ENCODE peak calls at places on chromosomes 13 and 19, in five cellular contexts. N, Q, Z, A and K are unnamed samples.

GRCh38 chr19:10471909-10472308 is 31.2 kb downstream of the KEAP1 start:
- DNase-seq in Q (peak; percentile 61), N (no peak), A (no peak), Z (no peak), K (peak; percentile 28)

GRCh38 chr13:26785845-26786630 is 25.5 kb upstream of the GPR12 start:
- DNase-seq in Q (peak; percentile 68), N (no peak), Z (no peak), A (peak; percentile 61), K (no peak)

GRCh38 chr19:3112375-3113099 is 18.4 kb downstream of the GNA11 start:
- DNase-seq in N (no peak), A (no peak), Q (no peak), Z (no peak), K (no peak)

GRCh38 chr13:93225610-93226009 is 997 bp upstream of the GPC6 start:
- DNase-seq in Z (no peak), Q (no peak), A (no peak), N (no peak), K (no peak)

GRCh38 chr13:30422056-30422914 is at the start of gene UBE2L5:
- DNase-seq in A (peak; percentile 69), Q (peak; percentile 89), N (peak; percentile 69), Z (peak; percentile 59), K (peak; percentile 87)

GRCh38 chr19:39406656-39407393 is at the start of gene ZFP36:
- DNase-seq in A (peak; percentile 85), N (peak; percentile 83), Z (peak; percentile 84), Q (peak; percentile 94), K (peak; percentile 93)

GRCh38 chr19:18112989-18113478 is 15.5 kb downstream of the MAST3 start:
- DNase-seq in Q (peak; percentile 91), N (peak; percentile 82), A (peak; percentile 57), Z (peak; percentile 70), K (peak; percentile 71)

GRCh38 chr19:12952488-12953455 is 4.3 kb downstream of the GADD45GIP1 start:
- DNase-seq in Q (no peak), A (no peak), Z (peak; percentile 50), N (peak; percentile 75), K (no peak)

GRCh38 chr13:48222358-48223015 is 10.5 kb upstream of the ITM2B start:
- DNase-seq in N (no peak), Z (no peak), A (no peak), Q (no peak), K (no peak)

GRCh38 chr19:47507924-47508553 is 6.8 kb downstream of the NAPA start:
- DNase-seq in Q (no peak), A (no peak), N (peak; percentile 24), Z (no peak), K (no peak)

GRCh38 chr19:37127999-37128820 is 44.3 kb downstream of the ZNF585A start:
- DNase-seq in Q (peak; percentile 56), A (no peak), N (no peak), Z (no peak), K (peak; percentile 23)

GRCh38 chr13:59532405-59532804 is 631.3 kb downstream of the DIAPH3 start:
- DNase-seq in Q (no peak), A (no peak), Z (no peak), N (no peak), K (no peak)

GRCh38 chr19:11034449-11035213 is 54.6 kb upstream of the LDLR start:
- DNase-seq in A (no peak), Q (no peak), Z (no peak), N (no peak), K (no peak)

GRCh38 chr13:108728370-108728769 is 99.0 kb downstream of the MYO16 start:
- DNase-seq in Q (no peak), Z (no peak), A (no peak), N (no peak), K (no peak)

GRCh38 chr19:58003153-58003828 is 671 bp upstream of the ZNF606 start:
- DNase-seq in N (no peak), Q (peak; percentile 71), A (no peak), Z (no peak), K (no peak)

GRCh38 chr13:84263354-84264069 is 381.2 kb upstream of the SLITRK1 start:
- DNase-seq in A (no peak), N (no peak), Z (no peak), Q (peak; percentile 0), K (no peak)

GRCh38 chr19:49895566-49896297 is 955 bp downstream of the IL4I1 start:
- DNase-seq in Z (no peak), N (no peak), Q (no peak), A (no peak), K (no peak)

GRCh38 chr13:91498298-91498697 is 99.9 kb downstream of the GPC5 start:
- DNase-seq in N (no peak), A (no peak), Q (no peak), Z (no peak), K (no peak)

GRCh38 chr13:110820311-110820710 is 94.6 kb downstream of the ANKRD10 start:
- DNase-seq in Z (no peak), N (no peak), A (no peak), Q (peak; percentile 90), K (no peak)

GRCh38 chr13:40549500-40550094 is 116.8 kb downstream of the FOXO1 start:
- DNase-seq in N (no peak), A (no peak), Z (peak; percentile 38), Q (no peak), K (no peak)

GRCh38 chr13:49421391-49421790 is 22.5 kb downstream of the CAB39L start:
- DNase-seq in N (no peak), A (peak; percentile 6), Z (no peak), Q (peak; percentile 42), K (peak; percentile 29)

GRCh38 chr13:44306401-44307192 is 67.0 kb upstream of the SERP2 start:
- DNase-seq in A (no peak), Z (peak; percentile 73), Q (peak; percentile 80), N (peak; percentile 40), K (peak; percentile 94)

GRCh38 chr13:82344867-82345266 is 1537.4 kb downstream of the SLITRK1 start:
- DNase-seq in Q (peak; percentile 26), A (no peak), Z (no peak), N (no peak), K (no peak)

GRCh38 chr19:3057275-3057714 is 5.0 kb downstream of the TLE5 start:
- DNase-seq in Q (no peak), A (no peak), Z (peak; percentile 71), N (peak; percentile 88), K (peak; percentile 37)

GRCh38 chr19:6828698-6829633 is 56.5 kb downstream of the VAV1 start:
- DNase-seq in Z (no peak), A (peak; percentile 6), N (peak; percentile 3), Q (no peak), K (peak; percentile 95)

GRCh38 chr19:46388311-46389095 is 24.9 kb downstream of the CCDC8 start:
- DNase-seq in N (no peak), Q (no peak), A (no peak), Z (no peak), K (no peak)

GRCh38 chr19:2536461-2536860 is 60.5 kb downstream of the GADD45B start:
- DNase-seq in N (no peak), A (no peak), Q (no peak), Z (no peak), K (no peak)

GRCh38 chr13:49220856-49221614 is 897 bp downstream of the MLNR start:
- DNase-seq in Q (peak; percentile 56), Z (no peak), N (no peak), A (no peak), K (no peak)

GRCh38 chr13:97367016-97367415 is 67.0 kb upstream of the RAP2A start:
- DNase-seq in Q (no peak), A (no peak), Z (no peak), N (no peak), K (no peak)

GRCh38 chr19:4521170-4521887 is 3.0 kb upstream of the PLIN4 start:
- DNase-seq in A (no peak), N (no peak), Q (no peak), Z (no peak), K (no peak)

GRCh38 chr13:44679602-44680001 is 103.5 kb upstream of the TSC22D1 start:
- DNase-seq in Z (no peak), A (no peak), N (no peak), Q (no peak), K (no peak)